ENCODE peak calls at places on chromosomes 3 and 15, in ten cellular contexts. R, N, M, Z, D, Y, Q, J, P and K are unnamed samples.

GRCh38 chr3:11155341-11156025 is 1.2 kb downstream of the HRH1 start:
- DNase-seq in R (peak), P (peak), M (peak), Q (no peak), Z (peak), D (peak), Y (peak), J (no peak), N (peak), K (peak)

GRCh38 chr3:72163809-72164634 is 379.1 kb upstream of the PROK2 start:
- DNase-seq in Y (no peak), Q (peak), M (no peak), N (peak), P (no peak), R (no peak), Z (peak), J (no peak), D (no peak), K (peak)

GRCh38 chr3:15948403-15948802 is 150.6 kb upstream of the ANKRD28 start:
- DNase-seq in R (no peak), N (no peak), D (no peak), P (no peak), Y (no peak), Q (no peak), J (no peak), M (no peak), Z (no peak), K (no peak)

GRCh38 chr15:26623071-26623470 is 149.8 kb downstream of the GABRB3 start:
- DNase-seq in N (no peak), Z (no peak), Y (no peak), J (no peak), P (no peak), Q (no peak), M (no peak), D (no peak), R (no peak), K (no peak)

GRCh38 chr3:147890114-147890513 is 480.9 kb downstream of the ZIC1 start:
- DNase-seq in Q (no peak), P (no peak), D (no peak), Z (no peak), Y (no peak), R (no peak), M (no peak), N (no peak), J (no peak), K (no peak)

GRCh38 chr3:12663311-12663935 is 494 bp downstream of the RAF1 start:
- DNase-seq in Y (peak), D (peak), J (no peak), N (peak), M (peak), Q (no peak), R (peak), P (no peak), Z (peak), K (peak)

GRCh38 chr3:37640636-37641375 is 220.9 kb upstream of the CTDSPL start:
- DNase-seq in R (no peak), P (no peak), N (no peak), M (no peak), Q (no peak), J (peak), Y (no peak), Z (no peak), D (no peak), K (no peak)

GRCh38 chr3:171320721-171321120 is 139.5 kb downstream of the TNIK start:
- DNase-seq in Z (no peak), N (peak), Y (no peak), P (peak), J (no peak), Q (no peak), D (no peak), M (no peak), R (peak), K (no peak)

GRCh38 chr3:29513236-29513635 is 232.4 kb downstream of the RBMS3 start:
- DNase-seq in Q (no peak), M (no peak), D (no peak), R (peak), N (no peak), Y (no peak), P (peak), Z (no peak), J (no peak), K (no peak)

GRCh38 chr15:50676799-50677483 is 9.7 kb downstream of the TRPM7 start:
- DNase-seq in J (no peak), P (peak), M (no peak), N (no peak), R (no peak), D (no peak), Z (no peak), Y (peak), Q (no peak), K (peak)

GRCh38 chr3:142960322-142960850 is 3.1 kb downstream of the PAQR9 start:
- DNase-seq in R (no peak), N (no peak), M (no peak), Y (no peak), Q (no peak), J (peak), P (no peak), Z (no peak), D (no peak), K (no peak)

GRCh38 chr3:148173836-148174235 is 523.9 kb upstream of the AGTR1 start:
- DNase-seq in J (no peak), Y (no peak), M (no peak), Z (no peak), R (no peak), D (no peak), P (no peak), Q (no peak), N (peak), K (no peak)

GRCh38 chr3:170589113-170589512 is 3.2 kb upstream of the SLC7A14 start:
- DNase-seq in N (no peak), R (no peak), J (no peak), D (no peak), P (no peak), Z (no peak), M (no peak), Y (no peak), Q (no peak), K (no peak)

GRCh38 chr15:37951999-37952398 is 17.6 kb downstream of the TMCO5A start:
- DNase-seq in M (no peak), J (no peak), Z (no peak), D (no peak), Q (no peak), Y (no peak), N (no peak), P (no peak), R (no peak), K (no peak)

GRCh38 chr3:34256791-34257190 is 458.4 kb downstream of the PDCD6IP start:
- DNase-seq in J (no peak), P (no peak), Q (no peak), Y (no peak), R (no peak), D (no peak), Z (no peak), N (no peak), M (no peak), K (no peak)

GRCh38 chr15:69474846-69475455 is 22.3 kb downstream of the RPLP1 start:
- DNase-seq in M (peak), R (no peak), P (peak), D (no peak), Z (no peak), Y (no peak), Q (no peak), J (no peak), N (peak), K (peak)

GRCh38 chr15:48641416-48641815 is 4.1 kb downstream of the FBN1 start:
- DNase-seq in J (no peak), N (peak), M (no peak), P (peak), R (no peak), Q (peak), Z (no peak), D (no peak), Y (no peak), K (peak)

GRCh38 chr3:116028157-116028556 is 404.8 kb downstream of the GAP43 start:
- DNase-seq in P (no peak), N (no peak), Z (no peak), J (no peak), M (no peak), Q (no peak), Y (no peak), R (no peak), D (no peak), K (no peak)

GRCh38 chr15:100691321-100691720 is 88.9 kb downstream of the ASB7 start:
- DNase-seq in R (no peak), Q (no peak), M (no peak), J (peak), Z (no peak), Y (no peak), P (no peak), D (no peak), N (no peak), K (no peak)

GRCh38 chr15:41919201-41919820 is 25.5 kb upstream of the SPTBN5 start:
- DNase-seq in N (no peak), Z (no peak), Y (no peak), D (no peak), P (no peak), J (no peak), Q (no peak), R (peak), M (no peak), K (no peak)

GRCh38 chr15:52294881-52295420 is 653 bp downstream of the MYO5C start:
- DNase-seq in D (no peak), J (no peak), P (no peak), R (no peak), Z (no peak), N (no peak), M (no peak), Q (no peak), Y (peak), K (no peak)

GRCh38 chr3:35200056-35200455 is 439.3 kb upstream of the ARPP21 start:
- DNase-seq in J (no peak), D (no peak), Z (no peak), R (no peak), M (no peak), N (no peak), P (no peak), Q (no peak), Y (no peak), K (no peak)

GRCh38 chr15:20672469-20672868 is 130.9 kb upstream of the GOLGA6L6 start:
- DNase-seq in M (no peak), Q (no peak), Z (no peak), N (no peak), P (no peak), J (no peak), R (no peak), Y (no peak), D (no peak), K (no peak)

GRCh38 chr15:72609862-72610261 is 44.6 kb upstream of the GOLGA6B start:
- DNase-seq in Y (no peak), R (no peak), Q (no peak), P (no peak), Z (no peak), N (no peak), J (no peak), M (no peak), D (no peak), K (no peak)

GRCh38 chr3:186200746-186201145 is 91.9 kb upstream of the ETV5 start:
- DNase-seq in Q (no peak), Y (no peak), R (no peak), M (no peak), J (no peak), P (no peak), Z (no peak), D (no peak), N (no peak), K (no peak)

GRCh38 chr3:148584438-148584837 is 113.3 kb upstream of the AGTR1 start:
- DNase-seq in R (no peak), D (no peak), Q (no peak), Y (no peak), P (no peak), N (no peak), Z (no peak), M (no peak), J (no peak), K (no peak)

GRCh38 chr15:65211157-65211982 is at the start of gene CILP:
- DNase-seq in N (no peak), P (peak), J (no peak), D (peak), Y (no peak), Z (peak), Q (no peak), R (peak), M (no peak), K (no peak)

GRCh38 chr15:85044894-85045293 is 63.2 kb downstream of the PDE8A start:
- DNase-seq in Q (no peak), J (no peak), Y (no peak), M (no peak), D (no peak), R (no peak), Z (no peak), N (no peak), P (no peak), K (no peak)

GRCh38 chr15:85045615-85046014 is 64.0 kb downstream of the PDE8A start:
- DNase-seq in R (no peak), Z (no peak), Q (no peak), P (no peak), Y (no peak), D (no peak), M (no peak), N (no peak), J (no peak), K (no peak)

GRCh38 chr15:85049805-85050204 is 68.1 kb downstream of the PDE8A start:
- DNase-seq in M (no peak), J (no peak), P (no peak), Z (no peak), D (no peak), Q (no peak), Y (no peak), N (no peak), R (no peak), K (no peak)

GRCh38 chr15:85048430-85048829 is 66.8 kb downstream of the PDE8A start:
- DNase-seq in Y (no peak), N (no peak), J (no peak), P (peak), M (no peak), R (no peak), Z (no peak), D (no peak), Q (no peak), K (no peak)

GRCh38 chr15:85047271-85047948 is 65.8 kb downstream of the PDE8A start:
- DNase-seq in Q (no peak), Z (peak), Y (peak), R (peak), M (no peak), N (peak), P (peak), D (peak), J (no peak), K (no peak)
- TF ChIP-seq POLR2A in Q (no peak), Z (no peak), Y (no peak), R (no peak), M (no peak), N (no peak), P (peak), D (no peak), J (no peak), K (no peak)

GRCh38 chr3:160400631-160401150 is 1.2 kb downstream of the SMC4 start:
- DNase-seq in N (peak), D (no peak), Q (no peak), R (peak), J (no peak), Y (no peak), P (no peak), Z (peak), M (peak), K (peak)

GRCh38 chr3:160398820-160399346 is at the start of gene IFT80:
- DNase-seq in P (peak), D (peak), Z (peak), N (peak), M (peak), R (peak), Y (peak), J (peak), Q (peak), K (peak)

GRCh38 chr3:160401301-160402095 is 2.0 kb downstream of the SMC4 start:
- DNase-seq in N (peak), R (no peak), P (peak), D (no peak), Y (no peak), J (no peak), M (no peak), Z (no peak), Q (no peak), K (peak)

GRCh38 chr3:160400048-160400630 is 689 bp downstream of the SMC4 start:
- DNase-seq in N (peak), D (peak), Y (no peak), J (no peak), P (peak), M (peak), R (peak), Z (peak), Q (no peak), K (peak)

GRCh38 chr3:160399347-160400047 is at the start of gene SMC4:
- DNase-seq in Z (peak), M (peak), J (peak), D (peak), R (peak), N (peak), P (peak), Q (peak), Y (peak), K (peak)
- TF ChIP-seq POLR2A in Z (peak), M (peak), J (no peak), D (no peak), R (no peak), N (peak), P (peak), Q (peak), Y (peak), K (peak)

GRCh38 chr15:40038654-40039543 is at the start of gene SRP14:
- DNase-seq in Z (peak), N (peak), D (peak), J (peak), R (peak), M (peak), Q (peak), P (peak), Y (peak), K (peak)
- TF ChIP-seq POLR2A in Z (peak), N (peak), D (peak), J (peak), R (no peak), M (peak), Q (peak), P (peak), Y (peak), K (peak)

GRCh38 chr3:182794455-182794773 is 1.1 kb downstream of the ATP11B start:
- DNase-seq in R (no peak), Y (no peak), Z (no peak), P (no peak), Q (no peak), N (no peak), D (no peak), M (no peak), J (no peak), K (peak)

GRCh38 chr3:182795383-182795782 is 2.1 kb downstream of the ATP11B start:
- DNase-seq in R (no peak), M (peak), N (peak), J (no peak), Y (no peak), Z (peak), Q (peak), D (no peak), P (no peak), K (peak)

GRCh38 chr3:182792901-182793662 is at the start of gene ATP11B:
- DNase-seq in N (peak), P (peak), Z (peak), J (peak), Y (peak), R (peak), D (peak), M (peak), Q (peak), K (peak)

GRCh38 chr3:182794806-182795369 is 1.6 kb downstream of the ATP11B start:
- DNase-seq in Q (no peak), N (no peak), Y (no peak), D (no peak), R (no peak), M (no peak), J (no peak), P (peak), Z (no peak), K (no peak)

GRCh38 chr3:182793663-182794454 is 555 bp downstream of the ATP11B start:
- DNase-seq in D (peak), J (no peak), Z (peak), Q (peak), P (peak), R (peak), M (peak), N (peak), Y (peak), K (peak)
- TF ChIP-seq POLR2A in D (no peak), J (no peak), Z (peak), Q (no peak), P (peak), R (no peak), M (no peak), N (no peak), Y (no peak), K (peak)

GRCh38 chr15:83206971-83207621 is 527 bp downstream of the HDGFL3 start:
- DNase-seq in D (peak), M (peak), N (no peak), Z (peak), J (no peak), Q (peak), P (no peak), R (peak), Y (peak), K (peak)

GRCh38 chr15:83206387-83206970 is 1.1 kb downstream of the HDGFL3 start:
- DNase-seq in P (no peak), N (no peak), Y (peak), M (no peak), Q (peak), R (no peak), J (no peak), Z (no peak), D (no peak), K (peak)

GRCh38 chr15:83208357-83208661 is 686 bp upstream of the HDGFL3 start:
- DNase-seq in J (no peak), R (no peak), Q (no peak), Z (no peak), Y (no peak), N (no peak), D (no peak), M (no peak), P (no peak), K (peak)

GRCh38 chr15:83209333-83209732 is 1.7 kb upstream of the HDGFL3 start:
- DNase-seq in N (no peak), D (no peak), P (no peak), Z (no peak), Q (no peak), R (no peak), J (no peak), Y (no peak), M (no peak), K (no peak)

DNA sequence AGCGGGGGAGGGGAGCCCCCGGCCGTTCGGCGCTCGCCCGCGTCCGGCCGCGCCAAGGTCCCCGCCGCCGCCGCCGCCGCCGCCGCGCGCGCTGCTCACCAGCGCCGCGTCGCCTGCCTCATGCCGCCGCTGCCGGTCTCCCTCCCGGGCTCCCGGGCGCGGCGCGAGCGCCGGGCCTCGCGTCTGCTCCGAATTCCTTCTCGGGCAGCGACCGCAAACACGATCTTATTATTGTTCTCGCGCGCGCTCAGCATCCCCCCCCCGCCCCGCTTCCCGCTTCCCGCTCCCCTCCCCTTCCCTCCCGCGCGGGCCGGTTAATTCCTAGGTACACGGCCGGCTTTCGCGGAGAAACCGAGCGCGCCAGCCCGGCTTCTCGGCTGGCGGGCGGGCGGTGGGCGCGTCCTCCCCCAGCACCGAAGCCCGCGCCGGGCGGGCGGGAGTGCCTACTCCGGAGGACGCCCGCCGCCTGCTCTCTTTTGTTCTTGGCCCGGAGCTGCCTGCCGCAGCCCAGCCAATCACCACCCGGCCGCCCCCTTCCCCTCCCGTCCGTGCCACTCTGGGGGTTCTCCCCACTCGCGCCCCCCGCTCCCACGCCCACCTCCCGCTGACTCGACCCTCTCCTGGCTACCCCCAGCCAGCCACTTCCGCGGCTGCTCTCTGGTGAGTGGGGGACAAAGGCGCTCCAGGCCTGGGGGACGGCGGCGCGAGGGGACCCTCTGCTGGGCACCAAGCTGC is at the start of gene HDGFL3:
- DNase-seq in N (peak), P (peak), R (peak), J (no peak), M (peak), Y (peak), D (peak), Z (peak), Q (peak), K (peak)
- TF ChIP-seq POLR2A in N (no peak), P (peak), R (no peak), J (no peak), M (peak), Y (peak), D (no peak), Z (no peak), Q (no peak), K (no peak)

GRCh38 chr3:27726240-27726639 is 4.1 kb upstream of the EOMES start:
- DNase-seq in N (no peak), Y (no peak), R (no peak), M (no peak), Z (no peak), J (no peak), Q (no peak), D (no peak), P (no peak), K (no peak)
- TF ChIP-seq POLR2A in N (no peak), Y (no peak), R (no peak), M (no peak), Z (no peak), J (no peak), Q (no peak), D (no peak), P (no peak), K (no peak)

GRCh38 chr3:141386611-141387110 is 18.4 kb downstream of the ZBTB38 start:
- DNase-seq in Q (no peak), R (no peak), M (no peak), J (no peak), Y (no peak), Z (no peak), D (no peak), N (no peak), P (peak), K (peak)
- TF ChIP-seq POLR2A in Q (no peak), R (no peak), M (no peak), J (no peak), Y (no peak), Z (peak), D (no peak), N (no peak), P (peak), K (no peak)